ENCODE peak calls at places on chromosomes 2 and 18, in eight cellular contexts. V, H, L, M, U, K, R and Z are unnamed samples.
A peak's percentile ranks its signal among the peaks of the same experiment; 100 is the strongest.

GRCh38 chr2:71550801-71551630 is 97.7 kb downstream of the DYSF start:
- DNase-seq in R (no peak), V (no peak), K (no peak), M (no peak), U (no peak), H (no peak), L (no peak), Z (no peak)

GRCh38 chr2:120053891-120054290 is 41.0 kb downstream of the EPB41L5 start:
- DNase-seq in V (no peak), H (no peak), R (no peak), K (no peak), U (no peak), M (no peak), L (no peak), Z (peak; percentile 71)

GRCh38 chr2:37085731-37086147 is 1.4 kb downstream of the GPATCH11 start:
- DNase-seq in K (no peak), M (no peak), V (no peak), U (peak; percentile 37), H (no peak), R (no peak), L (no peak), Z (peak; percentile 92)

GRCh38 chr2:51633073-51633472 is 601.1 kb upstream of the NRXN1 start:
- DNase-seq in L (no peak), H (no peak), K (peak; percentile 17), V (no peak), R (no peak), M (no peak), U (no peak), Z (no peak)

GRCh38 chr2:102141915-102142828 is at the start of gene IL1R1:
- DNase-seq in V (no peak), M (no peak), U (peak; percentile 70), K (peak; percentile 92), H (no peak), R (peak; percentile 61), L (no peak), Z (no peak)

GRCh38 chr2:28435796-28436425 is 43.3 kb downstream of the FOSL2 start:
- DNase-seq in H (no peak), K (no peak), L (peak; percentile 55), U (no peak), M (no peak), V (no peak), R (no peak), Z (no peak)

GRCh38 chr2:122519806-122520205 is 764.4 kb downstream of the TSN start:
- DNase-seq in V (no peak), U (no peak), R (no peak), L (no peak), M (no peak), H (no peak), K (no peak), Z (no peak)

GRCh38 chr2:206783718-206784117 is 18.3 kb downstream of the FASTKD2 start:
- DNase-seq in L (no peak), V (no peak), R (peak; percentile 32), K (peak; percentile 45), H (no peak), M (no peak), U (peak; percentile 23), Z (peak; percentile 5)

GRCh38 chr2:127054604-127054930 is 52.4 kb downstream of the BIN1 start:
- DNase-seq in L (no peak), K (no peak), R (no peak), M (no peak), U (no peak), H (no peak), V (no peak), Z (no peak)

GRCh38 chr2:144467479-144468210 is 52.3 kb downstream of the ZEB2 start:
- DNase-seq in V (no peak), H (no peak), K (no peak), U (no peak), L (no peak), M (no peak), R (no peak), Z (no peak)

GRCh38 chr2:898319-898718 is 52.3 kb upstream of the SNTG2 start:
- DNase-seq in H (no peak), L (no peak), K (peak; percentile 70), U (no peak), R (no peak), V (no peak), M (no peak), Z (no peak)

GRCh38 chr2:230269715-230270114 is 44.2 kb downstream of the SP140 start:
- DNase-seq in K (no peak), V (no peak), L (no peak), R (no peak), U (no peak), H (no peak), M (no peak), Z (no peak)

GRCh38 chr2:159183346-159183745 is 103.2 kb downstream of the WDSUB1 start:
- DNase-seq in R (no peak), M (no peak), U (no peak), L (no peak), V (no peak), K (no peak), H (no peak), Z (no peak)

GRCh38 chr2:101435011-101435862 is 39.7 kb downstream of the RFX8 start:
- DNase-seq in U (peak; percentile 48), R (peak; percentile 26), H (no peak), L (no peak), K (peak; percentile 79), M (no peak), V (no peak), Z (peak; percentile 22)

GRCh38 chr2:167144179-167144898 is 256.1 kb downstream of the XIRP2 start:
- DNase-seq in H (no peak), R (no peak), L (no peak), V (no peak), M (no peak), U (no peak), K (no peak), Z (peak; percentile 5)

GRCh38 chr2:227301523-227301922 is 23.5 kb upstream of the MFF start:
- DNase-seq in V (no peak), R (no peak), H (no peak), U (no peak), K (no peak), L (no peak), M (no peak), Z (peak; percentile 15)

GRCh38 chr2:240960963-240961876 is 37.2 kb upstream of the SNED1 start:
- DNase-seq in V (no peak), R (no peak), U (no peak), H (no peak), L (no peak), K (no peak), M (no peak), Z (no peak)

GRCh38 chr2:213932-214693 is 49.7 kb downstream of the SH3YL1 start:
- DNase-seq in V (no peak), R (no peak), L (no peak), H (no peak), M (no peak), K (no peak), U (no peak), Z (no peak)

GRCh38 chr18:11520536-11520935 is 88.9 kb upstream of the SLC35G4 start:
- DNase-seq in H (no peak), K (no peak), V (no peak), U (no peak), L (no peak), R (no peak), M (no peak), Z (peak; percentile 67)

GRCh38 chr2:27320958-27321543 is 1.8 kb downstream of the MPV17 start:
- DNase-seq in U (peak; percentile 98), R (no peak), V (no peak), K (peak; percentile 71), H (no peak), M (no peak), L (peak; percentile 97), Z (peak; percentile 99)

GRCh38 chr2:9284521-9285297 is 78.1 kb downstream of the ASAP2 start:
- DNase-seq in M (no peak), U (no peak), H (no peak), L (no peak), K (no peak), V (no peak), R (no peak), Z (no peak)